ENCODE peak calls at places on chromosomes 4 and X, in four cellular contexts. Q is HepG2, A is K562, F is GM12878. W is an unnamed sample.
A peak's percentile ranks its signal among the peaks of the same experiment; 100 is the strongest.

GRCh38 chrX:31580227-31580626 is 508.4 kb upstream of the FTHL17 start:
- DNase-seq in A (no peak), F (no peak), Q (no peak), W (peak; percentile 21)

GRCh38 chr4:86960557-86960959 is 25.7 kb downstream of the AFF1 start:
- DNase-seq in A (peak; percentile 53), Q (peak; percentile 49), F (no peak), W (no peak)

GRCh38 chrX:124507276-124507675 is 160.9 kb downstream of the SH2D1A start:
- DNase-seq in F (no peak), Q (no peak), A (no peak), W (no peak)

GRCh38 chr4:173218411-173219125 is 50.0 kb downstream of the GALNT7 start:
- DNase-seq in Q (no peak), A (peak; percentile 78), F (no peak), W (peak; percentile 34)

GRCh38 chr4:8427761-8428287 is 12.7 kb downstream of the ACOX3 start:
- DNase-seq in A (no peak), Q (peak; percentile 76), F (no peak), W (no peak)

GRCh38 chr4:31995943-31996901 is 1276.1 kb downstream of the PCDH7 start:
- DNase-seq in A (peak; percentile 18), Q (no peak), F (no peak), W (peak; percentile 9)

GRCh38 chrX:2318371-2318770 is 182.4 kb downstream of the DHRSX start:
- DNase-seq in A (peak; percentile 16), Q (no peak), F (no peak), W (no peak)

GRCh38 chr4:7675612-7676320 is 241.0 kb upstream of the PSAPL1 start:
- DNase-seq in Q (no peak), F (no peak), A (no peak), W (no peak)

GRCh38 chr4:169335331-169335730 is 64.6 kb upstream of the SH3RF1 start:
- DNase-seq in Q (no peak), A (no peak), F (no peak), W (no peak)

GRCh38 chrX:17433965-17434364 is 59.0 kb downstream of the NHS start:
- DNase-seq in F (no peak), A (no peak), Q (no peak), W (no peak)

GRCh38 chr4:53987761-53988171 is 76.6 kb downstream of the CHIC2 start:
- DNase-seq in A (no peak), Q (peak; percentile 16), F (no peak), W (no peak)

GRCh38 chr4:145278341-145279121 is 98.1 kb upstream of the OTUD4 start:
- DNase-seq in Q (no peak), F (no peak), A (peak; percentile 82), W (no peak)

GRCh38 chr4:13455411-13455810 is 28.7 kb downstream of the RAB28 start:
- DNase-seq in A (no peak), F (no peak), Q (no peak), W (no peak)

GRCh38 chrX:107450823-107451509 is 1.5 kb downstream of the FRMPD3 start:
- DNase-seq in F (no peak), Q (no peak), A (peak; percentile 32), W (peak; percentile 81)

GRCh38 chrX:129957241-129958099 is 25.0 kb upstream of the BCORL1 start:
- DNase-seq in F (peak; percentile 34), A (peak; percentile 89), Q (no peak), W (peak; percentile 85)

GRCh38 chr4:160403066-160403465 is 1300.2 kb downstream of the RAPGEF2 start:
- DNase-seq in F (no peak), Q (no peak), A (no peak), W (no peak)

GRCh38 chr4:121923306-121923705 is 28.6 kb downstream of the TRPC3 start:
- DNase-seq in A (no peak), Q (no peak), F (no peak), W (no peak)

GRCh38 chrX:68432648-68433047 is 647 bp downstream of the OPHN1 start:
- DNase-seq in Q (no peak), F (no peak), A (peak; percentile 46), W (peak; percentile 19)

GRCh38 chr4:77451530-77451929 is 154.1 kb upstream of the CXCL13 start:
- DNase-seq in Q (no peak), F (no peak), A (no peak), W (no peak)

GRCh38 chrX:129768586-129769466 is 10.9 kb upstream of the SASH3 start:
- DNase-seq in Q (peak; percentile 47), A (no peak), F (no peak), W (no peak)

GRCh38 chr4:178202422-178202821 is 760.2 kb upstream of the AGA start:
- DNase-seq in F (no peak), A (no peak), Q (no peak), W (no peak)

GRCh38 chr4:162485486-162485885 is 321.7 kb upstream of the FSTL5 start:
- DNase-seq in Q (no peak), F (no peak), A (no peak), W (no peak)

GRCh38 chr4:134812611-134813010 is 611.0 kb upstream of the PABPC4L start:
- DNase-seq in A (no peak), F (no peak), Q (no peak), W (no peak)

GRCh38 chr4:110196871-110197420 is 1.5 kb downstream of the ELOVL6 start:
- DNase-seq in A (peak; percentile 44), Q (no peak), F (no peak), W (peak; percentile 38)

GRCh38 chrX:104122829-104123228 is 10.5 kb downstream of the ZCCHC18 start:
- DNase-seq in F (no peak), Q (no peak), A (no peak), W (no peak)

GRCh38 chr4:118224239-118224829 is 128.5 kb downstream of the PRSS12 start:
- DNase-seq in F (no peak), A (peak; percentile 17), Q (peak; percentile 43), W (peak; percentile 41)

GRCh38 chr4:184419976-184420375 is 54.4 kb downstream of the IRF2 start:
- DNase-seq in A (no peak), Q (no peak), F (no peak), W (no peak)

GRCh38 chr4:164204434-164204833 is 549.5 kb upstream of the SMIM31 start:
- DNase-seq in F (no peak), A (no peak), Q (peak; percentile 1), W (no peak)

GRCh38 chrX:130082244-130083106 is 27.8 kb downstream of the ELF4 start:
- DNase-seq in F (no peak), A (peak; percentile 78), Q (no peak), W (no peak)

GRCh38 chrX:57286507-57287251 is at the start of gene FAAH2:
- DNase-seq in Q (peak; percentile 57), F (peak; percentile 23), A (peak; percentile 7), W (no peak)

GRCh38 chr4:60396680-60397079 is 803.4 kb upstream of the ADGRL3 start:
- DNase-seq in Q (no peak), F (no peak), A (no peak), W (no peak)

GRCh38 chr4:154928640-154929257 is 147.7 kb downstream of the RBM46 start:
- DNase-seq in Q (peak; percentile 32), A (no peak), F (no peak), W (peak; percentile 30)

GRCh38 chrX:31266172-31267076 is 194.6 kb upstream of the FTHL17 start:
- DNase-seq in A (peak; percentile 63), Q (peak; percentile 25), F (no peak), W (peak; percentile 57)

GRCh38 chrX:154735695-154736393 is 15.0 kb downstream of the GAB3 start:
- DNase-seq in F (no peak), Q (no peak), A (no peak), W (no peak)

GRCh38 chr4:142408003-142408441 is 438.1 kb downstream of the INPP4B start:
- DNase-seq in Q (no peak), F (no peak), A (no peak), W (no peak)

GRCh38 chr4:142406051-142406549 is 440.0 kb downstream of the INPP4B start:
- DNase-seq in F (peak; percentile 7), A (no peak), Q (no peak), W (peak; percentile 40)

GRCh38 chr4:142407569-142407968 is 438.5 kb downstream of the INPP4B start:
- DNase-seq in F (no peak), A (no peak), Q (no peak), W (no peak)

GRCh38 chr4:142405021-142405991 is 440.8 kb downstream of the INPP4B start:
- DNase-seq in A (no peak), F (peak; percentile 57), Q (no peak), W (peak; percentile 38)

GRCh38 chr4:142406917-142407501 is 439.1 kb downstream of the INPP4B start:
- DNase-seq in Q (no peak), F (no peak), A (no peak), W (no peak)
- TF ChIP-seq FOXK2 in Q (no peak), F (no peak), A (no peak), W (no peak)

GRCh38 chr4:189436207-189436606 is 504.5 kb upstream of the FRG1 start:
- DNase-seq in F (no peak), Q (peak; percentile 6), A (no peak), W (no peak)
- TF ChIP-seq FOXK2 in F (no peak), Q (no peak), A (no peak), W (no peak)

DNA sequence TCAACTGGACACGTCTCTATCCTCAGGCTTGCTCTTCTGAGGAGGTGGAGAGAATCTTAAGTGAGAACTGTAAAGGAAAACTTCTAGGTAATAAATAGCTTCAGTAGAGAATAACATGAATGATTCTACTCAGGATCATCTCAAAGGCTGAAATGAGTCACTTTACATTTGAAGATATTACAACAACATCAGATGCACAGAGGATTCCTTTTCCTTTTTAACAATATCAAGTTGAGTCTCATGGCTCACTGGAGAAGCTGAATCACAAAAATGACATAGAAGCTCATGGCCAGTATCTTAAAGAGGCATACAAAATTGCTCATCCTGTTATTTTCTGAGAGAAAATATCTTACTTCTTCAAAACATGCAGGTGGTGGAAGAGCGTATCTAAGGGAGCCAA is 72.5 kb upstream of the EMCN start:
- DNase-seq in F (no peak), Q (no peak), A (no peak), W (no peak)
- TF ChIP-seq FOXK2 in F (no peak), Q (no peak), A (no peak), W (no peak)

DNA sequence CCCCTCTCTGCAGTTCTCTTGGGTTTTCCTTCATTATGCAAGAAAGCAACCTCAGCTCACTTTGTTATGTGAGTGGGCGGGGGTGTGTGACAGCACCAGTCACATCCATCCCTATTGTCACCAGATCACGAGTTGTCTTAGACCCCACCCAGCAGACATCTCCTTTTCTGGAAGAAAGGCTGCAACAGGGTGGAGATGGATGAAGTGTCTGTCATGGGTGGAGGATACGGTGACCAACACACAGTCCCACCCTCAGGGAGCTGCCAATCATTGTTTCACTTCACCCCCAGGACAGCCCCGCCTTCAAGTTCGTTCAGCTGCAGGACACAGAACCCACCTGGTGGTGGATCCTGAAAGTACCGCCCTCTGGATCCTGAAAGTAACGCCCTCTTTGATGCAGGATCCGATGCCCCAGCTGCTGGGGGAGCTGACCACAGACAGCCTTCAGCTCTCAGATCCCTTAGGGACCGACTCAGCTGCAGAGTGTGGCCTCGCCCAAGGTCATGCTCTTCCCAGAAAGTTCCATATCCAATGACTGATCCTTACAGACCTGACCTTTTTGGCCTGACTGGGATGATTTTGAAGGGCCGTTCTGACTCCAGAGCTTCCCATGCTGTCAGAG is 79.7 kb downstream of the SMIM20 start:
- DNase-seq in A (peak; percentile 53), Q (peak; percentile 35), F (no peak), W (peak; percentile 31)
- TF ChIP-seq FOXK2 in A (no peak), Q (no peak), F (no peak), W (no peak)

GRCh38 chrX:131441033-131441432 is 102.8 kb upstream of the OR13H1 start:
- DNase-seq in Q (peak; percentile 33), A (no peak), F (no peak), W (no peak)
- TF ChIP-seq FOXK2 in Q (no peak), A (no peak), F (no peak), W (no peak)

W was measured in HEK293T.